ENCODE peak calls at places on chromosomes 12 and 14, in six cellular contexts. L is lower leg skin; I is activated gamma-delta T cell treated with Interleukin-2 at 50 U/mL for 16 hours; R is M059J; C is hippocampal formation; P is stimulated activated CD8-positive, alpha-beta memory T cell treated with anti-CD3 and anti-CD28 coated beads, Interleukin-4, amount 100 ng/mL, for 24 hours. E is an unnamed sample.

GRCh38 chr14:103232338-103232808 is 101.7 kb upstream of the EIF5 start:
- DNase-seq in C (no peak), I (no peak), L (no peak), R (no peak), P (no peak), E (no peak)

GRCh38 chr14:93173943-93174395 is 10.7 kb downstream of the MOAP1 start:
- DNase-seq in C (no peak), R (no peak), I (no peak), P (no peak), L (no peak), E (no peak)

GRCh38 chr14:36519431-36520321 is at the start of gene NKX2-1:
- DNase-seq in I (no peak), L (no peak), P (no peak), C (no peak), R (peak), E (no peak)

GRCh38 chr14:50796391-50796790 is 34.6 kb downstream of the NIN start:
- DNase-seq in I (no peak), R (no peak), P (no peak), C (no peak), L (no peak), E (no peak)

GRCh38 chr12:6333566-6333965 is 8.3 kb downstream of the TNFRSF1A start:
- DNase-seq in C (no peak), P (no peak), L (no peak), I (peak), R (peak), E (no peak)

GRCh38 chr12:20194171-20194570 is 174.2 kb upstream of the PDE3A start:
- DNase-seq in I (no peak), L (no peak), C (no peak), R (peak), P (no peak), E (no peak)

GRCh38 chr14:105201156-105201927 is 20.2 kb upstream of the NUDT14 start:
- DNase-seq in P (no peak), L (no peak), C (no peak), R (no peak), I (no peak), E (no peak)

GRCh38 chr14:71647086-71647784 is 285.0 kb upstream of the RGS6 start:
- DNase-seq in I (no peak), P (no peak), C (no peak), R (no peak), L (no peak), E (no peak)

GRCh38 chr12:71162832-71163711 is 5.3 kb upstream of the TSPAN8 start:
- DNase-seq in L (no peak), R (no peak), C (no peak), I (no peak), P (no peak), E (no peak)